ENCODE peak calls at places on chromosomes 6 and 20, in eight cellular contexts. O is adrenal gland, K is AG10803, I is endothelial cell of umbilical vein, R is ovary, A is spleen, X is endodermal cell, D is stomach. L is an unnamed sample.

GRCh38 chr20:41392295-41392694 is 25.7 kb upstream of the EMILIN3 start:
- DNase-seq in R (no peak), X (no peak), I (no peak), D (no peak), A (no peak), O (no peak), K (no peak), L (no peak)

GRCh38 chr6:40778186-40778585 is 191.0 kb upstream of the LRFN2 start:
- DNase-seq in O (no peak), K (no peak), X (no peak), I (peak), D (no peak), R (no peak), A (no peak), L (no peak)

GRCh38 chr6:18742406-18742805 is 355.3 kb downstream of the RNF144B start:
- DNase-seq in O (no peak), I (no peak), X (no peak), D (no peak), A (no peak), R (no peak), K (peak), L (no peak)

GRCh38 chr6:111092006-111092405 is 4.7 kb downstream of the SLC16A10 start:
- DNase-seq in R (no peak), K (no peak), X (peak), A (no peak), D (no peak), O (no peak), I (no peak), L (no peak)

GRCh38 chr6:141988954-141989705 is 143.6 kb upstream of the GJE1 start:
- DNase-seq in R (no peak), K (peak), A (no peak), D (no peak), I (peak), O (peak), X (peak), L (peak)

GRCh38 chr6:39169448-39170344 is 54.7 kb upstream of the SAYSD1 start:
- DNase-seq in X (peak), A (no peak), K (no peak), R (no peak), O (peak), I (no peak), D (peak), L (no peak)

GRCh38 chr6:147077251-147077650 is 127.0 kb upstream of the STXBP5 start:
- DNase-seq in K (no peak), I (no peak), A (no peak), X (no peak), O (no peak), D (peak), R (no peak), L (peak)

GRCh38 chr6:107185570-107185969 is 70.3 kb upstream of the BEND3 start:
- DNase-seq in D (no peak), O (peak), X (peak), K (no peak), I (peak), A (no peak), R (peak), L (peak)

GRCh38 chr6:76697585-76697984 is 625.1 kb upstream of the IMPG1 start:
- DNase-seq in R (no peak), X (no peak), K (no peak), I (peak), O (no peak), A (no peak), D (no peak), L (no peak)

GRCh38 chr6:579339-579738 is 77.6 kb downstream of the HUS1B start:
- DNase-seq in A (no peak), I (no peak), O (no peak), K (peak), X (no peak), D (no peak), R (no peak), L (no peak)

GRCh38 chr6:13273931-13274706 is 54.2 kb downstream of the TBC1D7 start:
- DNase-seq in O (peak), I (no peak), X (no peak), D (peak), R (no peak), K (no peak), A (peak), L (no peak)

GRCh38 chr6:118350881-118351430 is 197.1 kb upstream of the PLN start:
- DNase-seq in I (no peak), A (no peak), K (peak), O (no peak), R (no peak), D (no peak), X (no peak), L (peak)

GRCh38 chr20:14334306-14334930 is 3.0 kb downstream of the FLRT3 start:
- DNase-seq in O (no peak), D (peak), A (no peak), X (peak), R (peak), K (peak), I (peak), L (no peak)

GRCh38 chr20:44066645-44067606 is 120.1 kb downstream of the JPH2 start:
- DNase-seq in K (no peak), A (peak), I (no peak), X (peak), O (no peak), R (no peak), D (peak), L (no peak)

GRCh38 chr6:20905377-20905776 is 371.1 kb downstream of the CDKAL1 start:
- DNase-seq in A (no peak), K (no peak), R (no peak), D (no peak), X (no peak), I (no peak), O (no peak), L (no peak)

GRCh38 chr6:7649037-7649810 is 59.2 kb downstream of the SNRNP48 start:
- DNase-seq in D (no peak), O (no peak), X (no peak), I (no peak), A (no peak), R (no peak), K (no peak), L (no peak)

GRCh38 chr6:149236584-149236983 is 80.9 kb upstream of the TAB2 start:
- DNase-seq in X (no peak), O (no peak), A (no peak), D (no peak), I (peak), K (no peak), R (no peak), L (no peak)

GRCh38 chr6:83183082-83183828 is 9.8 kb downstream of the PGM3 start:
- DNase-seq in D (no peak), A (no peak), O (peak), R (peak), X (no peak), K (peak), I (no peak), L (no peak)

GRCh38 chr20:34195355-34195754 is 45.9 kb upstream of the ASIP start:
- DNase-seq in I (no peak), X (no peak), R (no peak), K (no peak), A (no peak), D (no peak), O (no peak), L (no peak)

GRCh38 chr6:108027594-108027993 is 46.9 kb downstream of the OSTM1 start:
- DNase-seq in O (no peak), K (peak), R (no peak), X (peak), I (no peak), A (no peak), D (peak), L (no peak)

GRCh38 chr6:54011277-54011648 is 100.0 kb upstream of the MLIP start:
- DNase-seq in X (no peak), K (no peak), R (no peak), I (no peak), O (no peak), D (no peak), A (no peak), L (no peak)

GRCh38 chr6:135851442-135852271 is at the start of gene PDE7B:
- DNase-seq in D (peak), I (peak), X (peak), O (peak), R (peak), A (peak), K (peak), L (peak)

GRCh38 chr6:21277601-21278043 is 315.9 kb upstream of the SOX4 start:
- DNase-seq in I (no peak), K (no peak), X (peak), D (no peak), R (no peak), A (no peak), O (no peak), L (no peak)

GRCh38 chr6:1611572-1612385 is 2.1 kb downstream of the FOXC1 start:
- DNase-seq in K (peak), D (no peak), O (no peak), A (no peak), X (peak), I (peak), R (no peak), L (no peak)

GRCh38 chr6:130932956-130933355 is 105.8 kb downstream of the SMLR1 start:
- DNase-seq in X (no peak), D (no peak), O (no peak), R (no peak), A (no peak), I (no peak), K (no peak), L (no peak)

GRCh38 chr6:41976794-41977484 is 35.3 kb upstream of the CCND3 start:
- DNase-seq in A (no peak), K (peak), O (no peak), D (no peak), R (no peak), X (no peak), I (no peak), L (no peak)

DNA sequence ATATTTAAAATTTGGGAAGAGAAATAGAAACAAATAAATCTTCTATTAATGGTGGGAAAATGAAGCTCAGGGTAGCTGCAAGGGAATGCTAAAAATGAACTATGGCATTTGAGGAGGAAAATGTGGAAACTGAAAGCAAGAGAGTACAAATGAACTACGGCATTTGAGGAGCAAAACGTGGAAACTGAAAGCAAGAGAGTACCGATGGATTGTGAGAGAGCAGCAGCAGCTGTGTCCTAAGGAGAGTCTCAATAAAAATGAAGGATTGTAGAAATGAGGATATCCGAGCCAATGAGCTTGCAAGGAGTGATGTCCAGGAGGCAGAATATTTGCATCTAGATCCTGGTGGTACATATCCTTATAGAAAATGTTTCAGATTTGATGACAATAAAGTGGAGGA is 547.1 kb upstream of the ZNF337 start:
- DNase-seq in R (no peak), I (no peak), D (no peak), O (no peak), X (no peak), A (no peak), K (no peak), L (no peak)
- H3K4me3 ChIP-seq in R (no peak), I (no peak), D (no peak), O (no peak), X (no peak), A (no peak), K (no peak), L (no peak)

DNA sequence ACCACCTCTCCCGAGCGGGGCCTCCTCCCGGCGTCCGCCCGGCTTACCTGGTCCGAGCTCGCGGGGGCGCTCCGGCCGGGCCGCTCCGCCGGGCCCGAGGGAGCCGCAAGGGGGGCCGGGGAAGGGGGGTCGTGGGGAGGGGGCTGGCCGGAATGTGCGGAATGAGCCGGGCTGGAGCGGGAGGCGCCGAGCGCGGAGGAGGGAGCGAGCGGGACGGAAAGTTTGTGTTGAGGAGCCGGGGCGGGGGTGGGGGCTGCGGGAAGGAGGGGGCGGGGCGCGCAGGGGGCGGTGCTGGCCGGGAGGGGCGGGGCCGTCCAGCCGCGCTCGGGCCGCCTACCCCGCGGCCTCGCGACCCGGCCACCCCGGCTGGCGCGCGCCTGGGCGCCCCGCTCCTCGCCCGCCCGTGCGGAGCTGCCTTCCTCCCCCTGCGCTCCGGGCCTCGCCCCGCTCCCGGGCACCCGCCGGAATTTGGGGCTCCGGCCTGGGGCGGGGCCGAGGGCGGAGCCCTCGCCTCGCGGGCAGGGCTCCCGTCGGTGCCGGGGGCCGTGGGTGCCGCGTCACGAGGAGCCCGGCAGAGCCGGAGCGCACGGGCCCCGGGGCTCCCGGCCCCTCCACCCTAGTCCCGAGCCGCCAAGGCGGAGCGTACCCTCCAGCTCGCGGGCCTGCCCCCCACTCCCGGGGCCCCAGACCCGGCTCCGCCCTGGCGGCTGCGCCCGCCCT is at the start of gene TEAD3:
- DNase-seq in X (peak), O (no peak), I (no peak), R (peak), D (peak), A (peak), K (peak), L (no peak)
- TF ChIP-seq CTCF in X (peak), O (no peak), I (no peak), R (no peak), D (no peak), A (no peak), K (no peak), L (peak)

DNA sequence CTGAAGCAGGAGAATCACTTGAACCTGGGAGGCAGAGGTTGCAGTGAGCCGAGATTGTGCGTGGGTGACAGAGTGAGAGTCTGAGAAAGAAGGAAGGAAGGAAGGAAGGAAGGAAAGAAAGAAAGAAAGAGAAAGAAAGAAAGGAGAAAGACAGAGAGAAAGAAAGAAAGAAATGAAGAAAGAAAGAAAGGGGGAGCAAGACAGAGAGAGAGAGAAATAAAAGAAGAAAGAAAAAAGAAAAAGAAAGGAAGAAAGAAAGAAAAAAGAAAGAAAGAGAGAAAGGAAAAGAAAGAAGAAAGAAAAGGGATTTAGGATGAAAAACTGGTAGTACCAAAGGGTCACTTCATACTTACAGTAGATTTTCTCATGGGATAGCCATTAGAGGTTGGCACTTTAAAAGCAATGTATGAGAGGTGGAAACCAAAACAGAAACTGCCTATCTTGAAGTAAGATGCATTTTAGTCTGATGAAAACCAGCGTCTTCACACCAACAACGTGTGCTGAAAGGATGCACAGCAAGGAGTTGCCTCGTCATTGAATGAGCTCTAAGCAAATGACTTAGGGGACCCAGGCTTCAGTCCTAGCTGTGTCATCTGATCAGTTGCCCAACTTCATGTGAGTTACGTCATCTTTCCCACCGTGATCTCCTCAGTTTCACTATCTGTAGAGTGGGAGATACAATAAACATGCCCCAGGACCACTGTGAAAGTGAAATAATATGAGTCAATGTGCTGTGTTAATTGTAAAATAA is 133.9 kb upstream of the NEDD9 start:
- DNase-seq in K (no peak), X (peak), I (peak), R (no peak), D (no peak), O (no peak), A (no peak), L (no peak)
- H3K4me3 ChIP-seq in K (no peak), X (no peak), I (no peak), R (no peak), D (no peak), O (no peak), A (no peak), L (no peak)

DNA sequence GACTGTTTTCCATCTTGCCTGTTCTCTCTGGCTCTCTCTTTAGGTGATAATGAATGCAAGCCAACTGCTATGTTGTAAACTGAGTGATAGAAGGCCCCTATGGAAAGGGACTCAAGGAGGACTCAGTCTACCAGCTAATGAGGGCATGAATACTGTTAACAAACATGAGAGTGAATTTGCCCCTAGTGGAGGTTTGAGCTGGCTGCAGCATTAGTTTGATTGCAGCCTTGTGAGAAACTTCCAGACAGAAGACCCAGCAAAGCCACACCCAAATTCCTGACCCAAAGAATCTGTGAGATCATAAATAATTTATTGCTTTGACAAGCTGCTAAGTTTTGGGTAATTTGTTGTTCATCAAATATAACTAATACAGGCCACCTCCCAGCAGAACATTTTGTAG is 50.0 kb upstream of the PLCB1 start:
- DNase-seq in K (peak), X (peak), D (no peak), I (no peak), O (no peak), R (no peak), A (no peak), L (no peak)
- TF ChIP-seq CTCF in K (peak), X (peak), D (no peak), I (peak), O (no peak), R (no peak), A (no peak), L (peak)

GRCh38 chr20:9360427-9360826 is 154.0 kb upstream of the LAMP5 start:
- DNase-seq in O (no peak), R (no peak), D (no peak), I (no peak), X (no peak), A (no peak), K (peak), L (no peak)

GRCh38 chr20:9369557-9369956 is 144.8 kb upstream of the LAMP5 start:
- DNase-seq in X (no peak), R (no peak), O (no peak), D (no peak), I (no peak), K (no peak), A (no peak), L (no peak)

GRCh38 chr20:9359561-9360308 is 154.7 kb upstream of the LAMP5 start:
- DNase-seq in K (peak), X (peak), A (no peak), O (peak), I (peak), D (peak), R (peak), L (peak)

GRCh38 chr20:9368893-9369292 is 145.5 kb upstream of the LAMP5 start:
- DNase-seq in R (no peak), I (no peak), D (no peak), O (no peak), X (no peak), K (no peak), A (no peak), L (no peak)

GRCh38 chr20:9363673-9364072 is 150.7 kb upstream of the LAMP5 start:
- DNase-seq in X (no peak), A (no peak), O (no peak), K (no peak), D (no peak), R (no peak), I (no peak), L (no peak)
- H3K4me3 ChIP-seq in X (no peak), A (no peak), O (no peak), K (no peak), D (no peak), R (no peak), I (no peak), L (no peak)

DNA sequence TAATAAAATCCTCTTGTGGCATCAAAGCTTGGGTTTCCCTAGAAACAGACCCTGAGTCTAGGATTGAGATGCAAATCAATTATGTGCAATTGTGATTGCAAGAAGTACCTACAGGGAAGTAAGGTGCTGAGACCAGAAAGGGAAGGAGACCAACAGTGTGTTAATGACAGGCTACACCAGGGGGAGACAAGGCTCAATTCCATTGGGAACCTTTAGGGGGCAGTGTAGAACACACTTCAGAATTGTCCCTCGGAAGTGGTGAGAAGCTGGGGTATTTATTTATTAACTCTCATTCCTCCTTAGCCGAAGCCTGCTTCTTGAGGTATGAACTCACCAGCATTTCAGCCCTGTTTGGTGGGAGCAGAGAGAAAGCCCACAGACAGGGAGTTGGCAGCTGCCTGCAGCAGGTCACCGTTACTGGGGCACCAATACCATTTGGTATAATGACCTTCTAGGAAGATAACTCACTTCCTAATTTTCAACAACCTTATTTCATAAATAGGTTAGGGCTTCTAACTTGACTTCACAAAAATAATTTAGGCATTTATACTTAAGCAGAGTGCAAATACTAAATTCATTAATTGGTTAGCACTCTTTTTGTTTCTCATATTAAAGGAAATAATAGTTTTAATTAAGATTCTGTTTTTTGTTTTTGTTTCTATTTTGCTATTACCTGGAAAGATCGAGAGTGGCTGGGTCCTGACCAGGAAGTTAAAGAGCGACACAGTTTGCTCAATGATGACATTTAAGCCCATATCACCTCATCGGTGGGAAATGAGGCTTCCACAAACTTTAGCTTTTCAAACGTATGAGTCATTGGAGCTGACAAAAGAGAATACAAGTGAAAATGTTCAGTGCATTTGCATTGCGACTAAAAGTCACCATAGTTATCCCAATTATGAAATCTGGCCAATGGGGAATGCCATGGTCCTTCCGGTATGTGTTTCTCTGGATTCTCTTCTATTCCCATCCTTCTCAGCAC is 94.8 kb downstream of the BTBD3 start:
- DNase-seq in O (peak), D (peak), A (no peak), K (peak), I (peak), X (peak), R (no peak), L (peak)
- TF ChIP-seq CTCF in O (peak), D (peak), A (peak), K (peak), I (peak), X (peak), R (no peak), L (peak)

GRCh38 chr20:47036091-47036880 is 141.6 kb downstream of the EYA2 start:
- DNase-seq in K (no peak), A (no peak), D (no peak), O (no peak), X (no peak), I (no peak), R (no peak), L (no peak)
- H3K4me3 ChIP-seq in K (no peak), A (no peak), D (no peak), O (no peak), X (peak), I (no peak), R (no peak), L (no peak)